ENCODE peak calls at places on chromosomes 7 and 10, in eight cellular contexts. One of them, this sample, is unnamed.

GRCh38 chr10:68470300-68470699 is 1.5 kb downstream of the DNA2 start:
- DNase-seq in mammary epithelial cell: no peak
- DNase-seq in ureter: no peak
- DNase-seq in KBM-7: no peak
- DNase-seq in HTR-8/SVneo: no peak
- DNase-seq in DMS 273 treated with DMSO at 0.1 percent for 48 hours: no peak
- DNase-seq in ovary: no peak
- DNase-seq in NCI-H2029 treated with DMSO at 0.1 percent for 48 hours: no peak
- DNase-seq in this sample: no peak

GRCh38 chr7:79298145-79298760 is 155.2 kb downstream of the MAGI2 start:
- DNase-seq in mammary epithelial cell: peak; percentile 31
- DNase-seq in ureter: no peak
- DNase-seq in KBM-7: peak; percentile 32
- DNase-seq in HTR-8/SVneo: peak; percentile 21
- DNase-seq in DMS 273 treated with DMSO at 0.1 percent for 48 hours: no peak
- DNase-seq in ovary: no peak
- DNase-seq in NCI-H2029 treated with DMSO at 0.1 percent for 48 hours: no peak
- DNase-seq in this sample: no peak

GRCh38 chr7:86444245-86444644 is 199.5 kb upstream of the GRM3 start:
- DNase-seq in mammary epithelial cell: no peak
- DNase-seq in ureter: no peak
- DNase-seq in KBM-7: no peak
- DNase-seq in HTR-8/SVneo: no peak
- DNase-seq in DMS 273 treated with DMSO at 0.1 percent for 48 hours: no peak
- DNase-seq in ovary: no peak
- DNase-seq in NCI-H2029 treated with DMSO at 0.1 percent for 48 hours: no peak
- DNase-seq in this sample: no peak

GRCh38 chr10:12852732-12853131 is 148.8 kb downstream of the CCDC3 start:
- DNase-seq in mammary epithelial cell: no peak
- DNase-seq in ureter: no peak
- DNase-seq in KBM-7: no peak
- DNase-seq in HTR-8/SVneo: no peak
- DNase-seq in DMS 273 treated with DMSO at 0.1 percent for 48 hours: no peak
- DNase-seq in ovary: no peak
- DNase-seq in NCI-H2029 treated with DMSO at 0.1 percent for 48 hours: no peak
- DNase-seq in this sample: no peak

GRCh38 chr10:21257191-21257590 is 268.3 kb downstream of the SKIDA1 start:
- DNase-seq in mammary epithelial cell: no peak
- DNase-seq in ureter: no peak
- DNase-seq in KBM-7: no peak
- DNase-seq in HTR-8/SVneo: no peak
- DNase-seq in DMS 273 treated with DMSO at 0.1 percent for 48 hours: no peak
- DNase-seq in ovary: no peak
- DNase-seq in NCI-H2029 treated with DMSO at 0.1 percent for 48 hours: no peak
- DNase-seq in this sample: no peak

GRCh38 chr7:106731637-106732036 is 70.7 kb upstream of the CCDC71L start:
- DNase-seq in mammary epithelial cell: no peak
- DNase-seq in ureter: no peak
- DNase-seq in KBM-7: no peak
- DNase-seq in HTR-8/SVneo: no peak
- DNase-seq in DMS 273 treated with DMSO at 0.1 percent for 48 hours: no peak
- DNase-seq in ovary: no peak
- DNase-seq in NCI-H2029 treated with DMSO at 0.1 percent for 48 hours: no peak
- DNase-seq in this sample: no peak

GRCh38 chr10:129031233-129032150 is 435.5 kb upstream of the MGMT start:
- DNase-seq in mammary epithelial cell: peak; percentile 1
- DNase-seq in ureter: no peak
- DNase-seq in KBM-7: peak; percentile 69
- DNase-seq in HTR-8/SVneo: no peak
- DNase-seq in DMS 273 treated with DMSO at 0.1 percent for 48 hours: no peak
- DNase-seq in ovary: no peak
- DNase-seq in NCI-H2029 treated with DMSO at 0.1 percent for 48 hours: peak; percentile 9
- DNase-seq in this sample: peak; percentile 39

GRCh38 chr10:15737635-15738034 is 17.9 kb upstream of the ITGA8 start:
- DNase-seq in mammary epithelial cell: no peak
- DNase-seq in ureter: no peak
- DNase-seq in KBM-7: peak; percentile 41
- DNase-seq in HTR-8/SVneo: no peak
- DNase-seq in DMS 273 treated with DMSO at 0.1 percent for 48 hours: no peak
- DNase-seq in ovary: no peak
- DNase-seq in NCI-H2029 treated with DMSO at 0.1 percent for 48 hours: no peak
- DNase-seq in this sample: no peak

GRCh38 chr10:70255329-70256299 is 22.4 kb upstream of the PPA1 start:
- DNase-seq in mammary epithelial cell: peak; percentile 97
- DNase-seq in ureter: no peak
- DNase-seq in KBM-7: peak; percentile 48
- DNase-seq in HTR-8/SVneo: no peak
- DNase-seq in DMS 273 treated with DMSO at 0.1 percent for 48 hours: no peak
- DNase-seq in ovary: no peak
- DNase-seq in NCI-H2029 treated with DMSO at 0.1 percent for 48 hours: no peak
- DNase-seq in this sample: peak; percentile 10

GRCh38 chr10:127910464-127910770 is 3.5 kb downstream of the PTPRE start:
- DNase-seq in mammary epithelial cell: no peak
- DNase-seq in ureter: no peak
- DNase-seq in KBM-7: no peak
- DNase-seq in HTR-8/SVneo: no peak
- DNase-seq in DMS 273 treated with DMSO at 0.1 percent for 48 hours: no peak
- DNase-seq in ovary: no peak
- DNase-seq in NCI-H2029 treated with DMSO at 0.1 percent for 48 hours: no peak
- DNase-seq in this sample: no peak

GRCh38 chr7:77799078-77799964 is 748 bp downstream of the PHTF2 start:
- DNase-seq in mammary epithelial cell: peak; percentile 17
- DNase-seq in ureter: peak; percentile 54
- DNase-seq in KBM-7: peak; percentile 72
- DNase-seq in HTR-8/SVneo: no peak
- DNase-seq in DMS 273 treated with DMSO at 0.1 percent for 48 hours: no peak
- DNase-seq in ovary: peak; percentile 35
- DNase-seq in NCI-H2029 treated with DMSO at 0.1 percent for 48 hours: peak; percentile 9
- DNase-seq in this sample: peak; percentile 21

GRCh38 chr10:88889559-88890337 is 9.7 kb downstream of the STAMBPL1 start:
- DNase-seq in mammary epithelial cell: no peak
- DNase-seq in ureter: no peak
- DNase-seq in KBM-7: no peak
- DNase-seq in HTR-8/SVneo: no peak
- DNase-seq in DMS 273 treated with DMSO at 0.1 percent for 48 hours: no peak
- DNase-seq in ovary: no peak
- DNase-seq in NCI-H2029 treated with DMSO at 0.1 percent for 48 hours: no peak
- DNase-seq in this sample: no peak

GRCh38 chr10:87053121-87053520 is 33.0 kb downstream of the FAM25A start:
- DNase-seq in mammary epithelial cell: no peak
- DNase-seq in ureter: no peak
- DNase-seq in KBM-7: no peak
- DNase-seq in HTR-8/SVneo: no peak
- DNase-seq in DMS 273 treated with DMSO at 0.1 percent for 48 hours: peak; percentile 1
- DNase-seq in ovary: peak; percentile 21
- DNase-seq in NCI-H2029 treated with DMSO at 0.1 percent for 48 hours: no peak
- DNase-seq in this sample: peak; percentile 78

GRCh38 chr10:124598773-124599587 is 137.4 kb downstream of the LHPP start:
- DNase-seq in mammary epithelial cell: no peak
- DNase-seq in ureter: no peak
- DNase-seq in KBM-7: no peak
- DNase-seq in HTR-8/SVneo: no peak
- DNase-seq in DMS 273 treated with DMSO at 0.1 percent for 48 hours: no peak
- DNase-seq in ovary: no peak
- DNase-seq in NCI-H2029 treated with DMSO at 0.1 percent for 48 hours: no peak
- DNase-seq in this sample: no peak

GRCh38 chr10:69504576-69505250 is 53.4 kb downstream of the TSPAN15 start:
- DNase-seq in mammary epithelial cell: no peak
- DNase-seq in ureter: no peak
- DNase-seq in KBM-7: no peak
- DNase-seq in HTR-8/SVneo: no peak
- DNase-seq in DMS 273 treated with DMSO at 0.1 percent for 48 hours: no peak
- DNase-seq in ovary: no peak
- DNase-seq in NCI-H2029 treated with DMSO at 0.1 percent for 48 hours: no peak
- DNase-seq in this sample: no peak

GRCh38 chr10:13100349-13101294 is 659 bp downstream of the OPTN start:
- DNase-seq in mammary epithelial cell: peak; percentile 42
- DNase-seq in ureter: no peak
- DNase-seq in KBM-7: no peak
- DNase-seq in HTR-8/SVneo: peak; percentile 27
- DNase-seq in DMS 273 treated with DMSO at 0.1 percent for 48 hours: no peak
- DNase-seq in ovary: peak; percentile 50
- DNase-seq in NCI-H2029 treated with DMSO at 0.1 percent for 48 hours: no peak
- DNase-seq in this sample: peak; percentile 17

GRCh38 chr10:86979977-86980448 is 11.7 kb downstream of the ADIRF start:
- DNase-seq in mammary epithelial cell: no peak
- DNase-seq in ureter: no peak
- DNase-seq in KBM-7: no peak
- DNase-seq in HTR-8/SVneo: no peak
- DNase-seq in DMS 273 treated with DMSO at 0.1 percent for 48 hours: no peak
- DNase-seq in ovary: peak; percentile 26
- DNase-seq in NCI-H2029 treated with DMSO at 0.1 percent for 48 hours: no peak
- DNase-seq in this sample: no peak

GRCh38 chr10:16367899-16368298 is 68.9 kb upstream of the PTER start:
- DNase-seq in mammary epithelial cell: no peak
- DNase-seq in ureter: no peak
- DNase-seq in KBM-7: no peak
- DNase-seq in HTR-8/SVneo: no peak
- DNase-seq in DMS 273 treated with DMSO at 0.1 percent for 48 hours: no peak
- DNase-seq in ovary: no peak
- DNase-seq in NCI-H2029 treated with DMSO at 0.1 percent for 48 hours: no peak
- DNase-seq in this sample: no peak

GRCh38 chr7:107035446-107035845 is 9.1 kb upstream of the PRKAR2B start:
- DNase-seq in mammary epithelial cell: peak; percentile 70
- DNase-seq in ureter: no peak
- DNase-seq in KBM-7: no peak
- DNase-seq in HTR-8/SVneo: peak; percentile 69
- DNase-seq in DMS 273 treated with DMSO at 0.1 percent for 48 hours: no peak
- DNase-seq in ovary: no peak
- DNase-seq in NCI-H2029 treated with DMSO at 0.1 percent for 48 hours: no peak
- DNase-seq in this sample: no peak

GRCh38 chr7:3272691-3273141 is 28.3 kb upstream of the SDK1 start:
- DNase-seq in mammary epithelial cell: peak; percentile 57
- DNase-seq in ureter: no peak
- DNase-seq in KBM-7: no peak
- DNase-seq in HTR-8/SVneo: peak; percentile 81
- DNase-seq in DMS 273 treated with DMSO at 0.1 percent for 48 hours: peak; percentile 93
- DNase-seq in ovary: no peak
- DNase-seq in NCI-H2029 treated with DMSO at 0.1 percent for 48 hours: no peak
- DNase-seq in this sample: no peak

GRCh38 chr7:52639981-52640380 is 395.5 kb upstream of the POM121L12 start:
- DNase-seq in mammary epithelial cell: no peak
- DNase-seq in ureter: no peak
- DNase-seq in KBM-7: no peak
- DNase-seq in HTR-8/SVneo: no peak
- DNase-seq in DMS 273 treated with DMSO at 0.1 percent for 48 hours: no peak
- DNase-seq in ovary: no peak
- DNase-seq in NCI-H2029 treated with DMSO at 0.1 percent for 48 hours: no peak
- DNase-seq in this sample: no peak

This sample was measured in prostate gland.